ENCODE peak calls at places on chromosomes 6 and 20, in eight cellular contexts. G is esophagus squamous epithelium, A is GM23338, F is A549, L is adrenal gland, U is psoas muscle, Y is tibial nerve, Q is neuronal stem cell. C is an unnamed sample.

GRCh38 chr20:45038747-45039469 is 62.0 kb downstream of the KCNS1 start:
- DNase-seq in Y (no peak), U (no peak), G (no peak), F (no peak), Q (no peak), L (no peak), A (no peak), C (no peak)

GRCh38 chr6:113326781-113327180 is 530.4 kb upstream of the MARCKS start:
- DNase-seq in Y (no peak), G (no peak), A (no peak), F (no peak), Q (no peak), U (no peak), L (no peak), C (no peak)

GRCh38 chr6:56250266-56250665 is 2.9 kb upstream of the COL21A1 start:
- DNase-seq in A (no peak), Y (no peak), U (no peak), L (no peak), F (no peak), G (no peak), Q (no peak), C (no peak)

GRCh38 chr6:166736606-166737005 is 109.6 kb upstream of the RPS6KA2 start:
- DNase-seq in L (no peak), A (no peak), G (no peak), F (peak; percentile 46), Y (no peak), Q (no peak), U (no peak), C (no peak)

GRCh38 chr20:22771706-22772105 is 187.3 kb upstream of the FOXA2 start:
- DNase-seq in F (no peak), A (no peak), L (no peak), Q (no peak), Y (no peak), U (no peak), G (no peak), C (no peak)

GRCh38 chr6:170207586-170207985 is 83.3 kb downstream of the DLL1 start:
- DNase-seq in A (no peak), G (no peak), Q (no peak), L (peak; percentile 12), F (no peak), U (no peak), Y (peak; percentile 4), C (no peak)

GRCh38 chr6:111871207-111871606 is 2.0 kb downstream of the FYN start:
- DNase-seq in Y (no peak), G (no peak), U (no peak), A (no peak), L (no peak), Q (no peak), F (no peak), C (no peak)

GRCh38 chr20:8394308-8394945 is 262.4 kb downstream of the PLCB1 start:
- DNase-seq in F (no peak), U (no peak), Y (no peak), A (no peak), L (no peak), Q (no peak), G (no peak), C (no peak)

GRCh38 chr6:154230910-154231595 is 125.5 kb downstream of the IPCEF1 start:
- DNase-seq in Q (no peak), F (no peak), A (no peak), Y (no peak), L (no peak), G (no peak), U (no peak), C (no peak)

GRCh38 chr20:13302647-13303425 is 81.8 kb downstream of the ISM1 start:
- DNase-seq in U (no peak), Y (no peak), F (peak; percentile 44), Q (no peak), A (peak; percentile 64), L (peak; percentile 40), G (no peak), C (no peak)

GRCh38 chr6:154555075-154555677 is 44.7 kb upstream of the CNKSR3 start:
- DNase-seq in Y (no peak), A (no peak), G (no peak), F (peak; percentile 61), U (no peak), L (no peak), Q (no peak), C (no peak)

GRCh38 chr6:125854355-125854754 is 63.6 kb downstream of the NCOA7 start:
- DNase-seq in Y (no peak), U (no peak), F (no peak), A (no peak), G (no peak), Q (no peak), L (no peak), C (no peak)

GRCh38 chr6:153167026-153167891 is 36.2 kb upstream of the RGS17 start:
- DNase-seq in F (peak; percentile 78), Q (no peak), G (no peak), A (no peak), Y (no peak), L (no peak), U (no peak), C (no peak)

GRCh38 chr6:20367716-20368485 is 33.8 kb upstream of the E2F3 start:
- DNase-seq in A (no peak), U (no peak), Y (no peak), Q (no peak), F (no peak), G (no peak), L (no peak), C (no peak)

GRCh38 chr6:43264599-43264998 is 21.3 kb downstream of the TTBK1 start:
- DNase-seq in G (no peak), Y (no peak), A (no peak), U (no peak), Q (no peak), L (no peak), F (no peak), C (no peak)
- H3K4me1 ChIP-seq in G (no peaks in the 10 kb centered on the region), Y (peaks cover 15% of the 10 kb centered on the region), A (peaks cover 11% of the 10 kb centered on the region), U (peaks cover 4% of the 10 kb centered on the region), Q (peaks cover 11% of the 10 kb centered on the region), L (peaks cover 13% of the 10 kb centered on the region), F (peaks cover 15% of the 10 kb centered on the region), C (peaks cover 38% of the 10 kb centered on the region)

GRCh38 chr6:94041930-94042724 is 622.8 kb upstream of the EPHA7 start:
- DNase-seq in F (no peak), U (no peak), L (no peak), Q (no peak), Y (no peak), A (no peak), G (no peak), C (no peak)

GRCh38 chr6:94049001-94049400 is 629.6 kb upstream of the EPHA7 start:
- DNase-seq in Y (no peak), F (no peak), Q (no peak), G (no peak), L (no peak), U (no peak), A (no peak), C (no peak)

GRCh38 chr6:94050515-94050914 is 631.2 kb upstream of the EPHA7 start:
- DNase-seq in A (peak; percentile 54), L (no peak), G (no peak), U (no peak), Q (no peak), F (no peak), Y (no peak), C (no peak)

GRCh38 chr6:94045473-94045872 is 626.1 kb upstream of the EPHA7 start:
- DNase-seq in L (no peak), U (no peak), G (no peak), Q (peak; percentile 82), A (peak; percentile 51), F (no peak), Y (no peak), C (no peak)
- H3K4me1 ChIP-seq in L (no peaks in the 10 kb centered on the region), U (no peaks in the 10 kb centered on the region), G (no peaks in the 10 kb centered on the region), Q (peaks cover 7% of the 10 kb centered on the region), A (peaks cover 68% of the 10 kb centered on the region), F (no peaks in the 10 kb centered on the region), Y (no peaks in the 10 kb centered on the region), C (no peaks in the 10 kb centered on the region)

DNA sequence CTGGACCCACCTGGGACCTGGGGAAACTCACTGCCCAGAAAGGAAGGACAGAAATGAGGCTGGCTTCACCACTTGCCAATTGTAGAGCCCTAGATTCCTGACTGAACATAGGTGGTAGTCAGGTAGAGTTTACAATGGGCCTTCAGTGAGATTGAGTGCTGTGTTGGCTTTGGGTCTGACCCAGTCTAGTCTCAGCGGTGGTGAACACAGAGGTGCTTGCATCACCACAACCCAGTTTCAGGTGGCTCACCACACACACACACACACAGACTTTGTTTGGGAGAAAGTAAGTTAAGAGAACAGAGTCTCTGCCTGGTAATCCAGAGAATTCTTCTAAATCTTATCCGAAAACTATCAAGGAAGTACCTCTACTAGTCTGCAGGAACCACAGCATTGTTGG is 266.1 kb upstream of the EPHA7 start:
- DNase-seq in U (no peak), Y (no peak), F (no peak), G (no peak), A (no peak), L (no peak), Q (no peak), C (no peak)
- H3K4me1 ChIP-seq in U (no peaks in the 10 kb centered on the region), Y (no peaks in the 10 kb centered on the region), F (no peaks in the 10 kb centered on the region), G (no peaks in the 10 kb centered on the region), A (no peaks in the 10 kb centered on the region), L (no peaks in the 10 kb centered on the region), Q (no peaks in the 10 kb centered on the region), C (no peaks in the 10 kb centered on the region)

GRCh38 chr20:47493954-47494293 is 7.8 kb upstream of the NCOA3 start:
- DNase-seq in A (peak; percentile 36), U (no peak), L (no peak), Y (no peak), Q (no peak), G (no peak), F (no peak), C (no peak)

GRCh38 chr20:47492284-47492683 is 9.4 kb upstream of the NCOA3 start:
- DNase-seq in G (no peak), L (no peak), Y (no peak), U (no peak), Q (no peak), F (no peak), A (no peak), C (no peak)

GRCh38 chr20:47496118-47496517 is 5.6 kb upstream of the NCOA3 start:
- DNase-seq in U (no peak), G (no peak), Y (no peak), L (no peak), F (no peak), A (no peak), Q (no peak), C (no peak)

GRCh38 chr20:47490795-47491194 is 10.9 kb upstream of the NCOA3 start:
- DNase-seq in F (no peak), G (no peak), L (no peak), Q (no peak), A (no peak), Y (no peak), U (no peak), C (no peak)

DNA sequence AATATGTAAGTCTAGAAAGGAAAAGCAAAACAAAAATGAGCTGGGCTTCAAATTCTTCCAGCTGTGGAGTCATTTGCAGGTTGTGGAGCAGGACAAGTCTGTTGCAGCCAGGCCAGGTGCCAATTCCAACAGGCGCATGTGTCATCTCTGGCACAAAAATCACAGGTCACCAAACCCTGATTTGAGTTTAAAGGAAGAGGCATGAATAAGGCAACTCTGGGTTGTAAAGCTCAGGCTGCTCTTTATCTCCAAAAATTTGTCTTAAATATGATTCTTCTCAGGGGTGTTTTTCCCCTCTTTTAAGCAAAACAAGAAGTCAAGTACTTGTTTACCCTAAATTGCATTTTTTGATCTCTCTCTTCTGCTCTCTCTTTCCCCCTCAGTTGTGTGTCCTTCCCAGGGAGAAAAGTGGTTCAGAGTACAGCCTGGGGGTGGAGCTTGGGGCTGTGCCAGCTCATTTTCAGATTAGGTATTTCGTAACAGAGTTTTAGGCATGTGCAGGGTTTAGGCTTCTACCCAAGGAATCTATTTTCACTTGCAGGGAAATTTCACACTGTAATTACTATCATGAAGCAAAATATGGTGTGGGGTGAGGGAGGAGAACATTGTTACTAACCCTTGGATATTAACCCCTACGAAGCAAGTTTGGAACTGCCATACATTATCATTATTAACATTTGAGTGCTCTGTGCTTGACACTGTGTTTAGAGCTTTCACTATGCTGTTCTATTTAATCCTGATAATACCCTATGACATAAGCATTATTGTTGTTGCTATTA is 8.3 kb upstream of the NCOA3 start:
- DNase-seq in Y (peak; percentile 97), A (no peak), F (peak; percentile 64), U (peak; percentile 83), Q (no peak), G (no peak), L (peak; percentile 93), C (peak; percentile 92)
- H3K4me1 ChIP-seq in Y (peaks cover 20% of the 10 kb centered on the region), A (peaks cover 9% of the 10 kb centered on the region), F (peaks cover 21% of the 10 kb centered on the region), U (peaks cover 25% of the 10 kb centered on the region), Q (no peaks in the 10 kb centered on the region), G (peaks cover 6% of the 10 kb centered on the region), L (peaks cover 16% of the 10 kb centered on the region), C (peaks cover 40% of the 10 kb centered on the region)